ENCODE peak calls at places on chromosomes 6 and 20, in five cellular contexts. Z is body of pancreas, R is ovary, Y is PC-9, B is Peyer's patch. C is an unnamed sample.

GRCh38 chr20:15039088-15039762 is 701.8 kb upstream of the FLRT3 start:
- DNase-seq in Z (no peak), R (no peak), Y (peak; percentile 85), B (no peak), C (no peak)

GRCh38 chr6:117346142-117346930 is 79.4 kb downstream of the ROS1 start:
- DNase-seq in Z (no peak), R (no peak), Y (peak; percentile 44), B (no peak), C (peak; percentile 41)

GRCh38 chr6:25619222-25619621 is 32.8 kb upstream of the SCGN start:
- DNase-seq in Z (no peak), R (no peak), Y (no peak), B (no peak), C (no peak)

GRCh38 chr6:11381801-11382513 is 149.5 kb upstream of the NEDD9 start:
- DNase-seq in Z (no peak), R (no peak), Y (no peak), B (peak; percentile 88), C (no peak)

GRCh38 chr20:35311409-35311808 is 19.2 kb upstream of the FAM83C start:
- DNase-seq in Z (no peak), R (no peak), Y (peak; percentile 74), B (peak; percentile 69), C (no peak)

GRCh38 chr6:74609857-74610256 is 596.0 kb downstream of the COL12A1 start:
- DNase-seq in Z (no peak), R (no peak), Y (no peak), B (no peak), C (no peak)

GRCh38 chr6:131053546-131054240 is 9.4 kb downstream of the EPB41L2 start:
- DNase-seq in Z (no peak), R (no peak), Y (peak; percentile 76), B (no peak), C (no peak)

GRCh38 chr20:4721719-4722118 is at the start of gene PRND:
- DNase-seq in Z (no peak), R (no peak), Y (no peak), B (no peak), C (no peak)

GRCh38 chr6:110951986-110952794 is 6.3 kb upstream of the GTF3C6 start:
- DNase-seq in Z (no peak), R (no peak), Y (peak; percentile 77), B (peak; percentile 8), C (no peak)

GRCh38 chr6:39239527-39240154 is 10.4 kb upstream of the KCNK5 start:
- DNase-seq in Z (no peak), R (no peak), Y (no peak), B (no peak), C (no peak)

GRCh38 chr6:110491644-110492317 is 15.4 kb upstream of the SLC22A16 start:
- DNase-seq in Z (no peak), R (no peak), Y (no peak), B (no peak), C (no peak)

GRCh38 chr6:63578757-63579156 is 6.5 kb downstream of the LOC128125822 start:
- DNase-seq in Z (no peak), R (no peak), Y (no peak), B (no peak), C (no peak)

GRCh38 chr6:119323926-119324325 is 25.6 kb downstream of the MAN1A1 start:
- DNase-seq in Z (no peak), R (no peak), Y (no peak), B (no peak), C (no peak)

GRCh38 chr6:146785001-146785585 is 186.3 kb downstream of the ADGB start:
- DNase-seq in Z (no peak), R (no peak), Y (no peak), B (no peak), C (peak; percentile 66)

GRCh38 chr6:118594877-118595276 is 46.8 kb downstream of the PLN start:
- DNase-seq in Z (no peak), R (no peak), Y (no peak), B (no peak), C (no peak)

GRCh38 chr6:4727671-4728435 is 48.4 kb upstream of the CDYL start:
- DNase-seq in Z (no peak), R (no peak), Y (peak; percentile 53), B (peak; percentile 53), C (peak; percentile 10)

GRCh38 chr6:34791164-34791841 is 580 bp upstream of the BLTP3A start:
- DNase-seq in Z (peak; percentile 51), R (peak; percentile 46), Y (no peak), B (peak; percentile 82), C (peak; percentile 67)

GRCh38 chr20:49620364-49621240 is 52.7 kb upstream of the PTGIS start:
- DNase-seq in Z (no peak), R (no peak), Y (no peak), B (peak; percentile 55), C (no peak)

GRCh38 chr6:158536084-158536890 is 23.6 kb upstream of the TMEM181 start:
- DNase-seq in Z (peak; percentile 82), R (peak; percentile 73), Y (no peak), B (peak; percentile 86), C (peak; percentile 92)

GRCh38 chr6:84515082-84515481 is 249.3 kb downstream of the TBX18 start:
- DNase-seq in Z (no peak), R (no peak), Y (no peak), B (no peak), C (no peak)

GRCh38 chr6:44059359-44060342 is 67.6 kb downstream of the MRPL14 start:
- DNase-seq in Z (no peak), R (no peak), Y (no peak), B (no peak), C (peak; percentile 92)

GRCh38 chr6:114194362-114195343 is 148.2 kb downstream of the HS3ST5 start:
- DNase-seq in Z (no peak), R (no peak), Y (no peak), B (no peak), C (peak; percentile 79)

GRCh38 chr6:22008248-22008836 is 288.5 kb downstream of the PRL start:
- DNase-seq in Z (no peak), R (no peak), Y (no peak), B (no peak), C (no peak)

GRCh38 chr20:13141541-13141940 is 79.5 kb upstream of the ISM1 start:
- DNase-seq in Z (no peak), R (no peak), Y (no peak), B (no peak), C (no peak)

GRCh38 chr6:44064089-44064947 is 62.9 kb downstream of the MRPL14 start:
- DNase-seq in Z (no peak), R (no peak), Y (peak; percentile 77), B (peak; percentile 67), C (no peak)

GRCh38 chr6:166573456-166574216 is 12.8 kb downstream of the RAMACL start:
- DNase-seq in Z (no peak), R (no peak), Y (no peak), B (no peak), C (no peak)
- H3K4me3 ChIP-seq in Z (no peak overlapping the region), R (no peak overlapping the region), Y (no peak overlapping the region), B (no peak overlapping the region), C (no peak overlapping the region)

DNA sequence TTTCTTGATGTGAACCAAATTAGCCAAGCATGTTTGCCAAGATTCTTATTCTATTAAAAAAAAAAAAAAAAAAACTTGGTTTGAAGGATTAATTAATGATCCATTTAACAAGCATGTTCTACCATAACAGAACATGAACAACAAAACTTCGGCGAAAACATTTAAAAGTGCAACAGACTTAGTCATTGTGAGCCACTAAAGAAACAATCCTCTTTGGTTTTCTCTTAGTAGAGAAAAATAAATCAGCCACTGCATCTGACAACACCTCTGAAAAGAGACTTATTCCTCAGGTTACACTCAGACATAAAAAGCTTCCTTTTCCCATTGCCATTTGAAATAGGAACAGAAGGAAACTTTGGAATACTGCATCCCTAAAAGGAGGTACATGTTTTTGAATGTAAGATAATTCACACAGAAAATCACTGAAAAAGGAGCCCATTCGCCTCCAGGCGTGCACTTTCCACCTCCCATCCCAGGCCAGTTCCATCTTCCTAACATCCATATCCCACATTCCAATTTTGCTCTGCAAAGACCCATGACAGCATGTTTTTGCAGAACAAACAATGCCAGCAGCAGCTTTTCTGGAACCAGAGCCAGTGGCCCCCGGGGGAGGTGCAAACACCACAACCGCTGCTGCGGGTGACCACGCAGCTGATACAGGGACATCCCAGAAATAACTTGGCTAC is 79.5 kb downstream of the ZMYND8 start:
- DNase-seq in Z (peak; percentile 20), R (peak; percentile 65), Y (no peak), B (no peak), C (peak; percentile 86)
- H3K4me1 ChIP-seq in Z (peaks cover 18% of the 10 kb centered on the region), R (peaks cover 2% of the 10 kb centered on the region), Y (peaks cover 40% of the 10 kb centered on the region), B (no peaks in the 10 kb centered on the region), C (peaks cover 6% of the 10 kb centered on the region)

GRCh38 chr6:90446164-90446563 is 140.7 kb downstream of the MAP3K7 start:
- DNase-seq in Z (no peak), R (peak; percentile 47), Y (no peak), B (no peak), C (peak; percentile 18)
- TF ChIP-seq CTCF in Z (no peak), R (no peak), Y (no peak), B (no peak), C (no peak)

GRCh38 chr6:104958178-104958520 is 1.2 kb downstream of the LIN28B start:
- DNase-seq in Z (no peak), R (no peak), Y (no peak), B (no peak), C (no peak)
- H3K4me3 ChIP-seq in Z (no peak overlapping the region), R (no peak overlapping the region), Y (peak overlapping the region; percentile 38), B (no peak overlapping the region), C (peak overlapping the region; percentile 76)

DNA sequence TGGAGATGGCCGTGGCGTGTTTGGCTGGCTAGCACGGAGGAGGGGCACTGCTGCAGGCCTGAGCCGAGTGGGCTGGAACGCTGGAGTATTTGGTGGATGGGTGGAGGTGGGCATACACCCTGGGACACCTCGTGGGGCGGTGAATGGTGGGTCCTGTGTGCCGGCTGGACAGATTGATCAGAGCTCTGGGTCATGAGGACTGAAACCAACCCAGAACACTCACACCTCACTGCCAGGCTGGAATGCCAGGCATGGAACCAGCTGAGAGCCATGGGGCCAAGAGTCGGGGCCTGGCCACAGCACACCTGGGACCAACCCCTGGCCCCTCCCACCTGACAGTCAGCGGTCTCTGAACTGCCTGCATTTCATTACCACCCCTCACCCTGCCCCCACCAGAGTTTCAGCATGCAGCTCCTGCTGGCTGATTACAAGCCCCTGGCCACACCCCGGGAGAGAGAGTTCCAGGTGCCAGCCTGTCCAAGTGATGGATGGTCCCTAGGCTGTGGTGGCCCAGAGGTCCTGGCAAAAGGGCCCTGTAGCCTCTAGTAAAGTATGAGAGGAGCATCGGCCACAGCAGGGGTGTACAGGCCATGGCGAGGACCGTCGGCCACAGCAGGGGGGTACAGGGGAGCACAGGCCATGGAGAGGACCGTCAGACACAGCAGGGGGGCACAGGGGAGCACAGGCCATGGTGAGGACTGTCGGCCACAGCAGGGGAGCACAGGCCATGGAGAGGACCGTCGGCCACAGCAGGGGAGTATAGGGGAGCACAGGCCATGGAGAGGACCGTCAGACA is 3.3 kb downstream of the NPBWR2 start:
- DNase-seq in Z (no peak), R (no peak), Y (peak; percentile 33), B (peak; percentile 38), C (no peak)
- H3K4me1 ChIP-seq in Z (peaks cover 12% of the 10 kb centered on the region), R (no peaks in the 10 kb centered on the region), Y (no peaks in the 10 kb centered on the region), B (peaks cover 20% of the 10 kb centered on the region), C (no peaks in the 10 kb centered on the region)

GRCh38 chr6:97925504-97925903 is 642.5 kb upstream of the MMS22L start:
- DNase-seq in Z (no peak), R (no peak), Y (no peak), B (no peak), C (no peak)
- TF ChIP-seq CTCF in Z (no peak), R (no peak), Y (peak; percentile 38), B (no peak), C (no peak)